ENCODE peak calls at places on chromosome 18, in seven cellular contexts. H, E, I, D, G, J and Y are unnamed samples.

GRCh38 chr18:62287753-62288668 is 37.1 kb upstream of the TNFRSF11A start:
- DNase-seq in H (no peak), E (no peak), I (no peak), D (no peak), G (no peak), J (no peak), Y (no peak)

GRCh38 chr18:4283746-4284291 is 171.3 kb downstream of the DLGAP1 start:
- DNase-seq in H (no peak), E (no peak), I (no peak), D (no peak), G (no peak), J (no peak), Y (no peak)

GRCh38 chr18:73577365-73577764 is 570.3 kb downstream of the FBXO15 start:
- DNase-seq in H (peak), E (peak), I (peak), D (no peak), G (no peak), J (no peak), Y (no peak)

GRCh38 chr18:79599503-79599931 is 80.1 kb upstream of the CTDP1 start:
- DNase-seq in H (peak), E (peak), I (peak), D (no peak), G (no peak), J (no peak), Y (no peak)

GRCh38 chr18:8982416-8983183 is 119.9 kb upstream of the NDUFV2 start:
- DNase-seq in H (peak), E (peak), I (peak), D (peak), G (peak), J (no peak), Y (no peak)

GRCh38 chr18:51070545-51070944 is 40.5 kb downstream of the SMAD4 start:
- DNase-seq in H (peak), E (peak), I (peak), D (no peak), G (no peak), J (no peak), Y (no peak)

GRCh38 chr18:12443631-12444030 is 35.9 kb downstream of the PRELID3A start:
- DNase-seq in H (no peak), E (no peak), I (peak), D (no peak), G (no peak), J (no peak), Y (no peak)

GRCh38 chr18:44835555-44836156 is 155.0 kb downstream of the SETBP1 start:
- DNase-seq in H (no peak), E (no peak), I (no peak), D (no peak), G (no peak), J (no peak), Y (no peak)

GRCh38 chr18:48347756-48348326 is 61.3 kb downstream of the ZBTB7C start:
- DNase-seq in H (no peak), E (no peak), I (no peak), D (no peak), G (no peak), J (peak), Y (no peak)

GRCh38 chr18:12393510-12393909 is 14.2 kb upstream of the PRELID3A start:
- DNase-seq in H (no peak), E (no peak), I (no peak), D (no peak), G (no peak), J (no peak), Y (no peak)

GRCh38 chr18:54822872-54823845 is 5.1 kb upstream of the RAB27B start:
- DNase-seq in H (peak), E (peak), I (peak), D (no peak), G (no peak), J (no peak), Y (no peak)

GRCh38 chr18:67217551-67218166 is 298.9 kb downstream of the DSEL start:
- DNase-seq in H (peak), E (peak), I (peak), D (peak), G (peak), J (peak), Y (no peak)

GRCh38 chr18:48037481-48038271 is 107.2 kb upstream of the SMAD2 start:
- DNase-seq in H (no peak), E (peak), I (no peak), D (no peak), G (peak), J (peak), Y (peak)

DNA sequence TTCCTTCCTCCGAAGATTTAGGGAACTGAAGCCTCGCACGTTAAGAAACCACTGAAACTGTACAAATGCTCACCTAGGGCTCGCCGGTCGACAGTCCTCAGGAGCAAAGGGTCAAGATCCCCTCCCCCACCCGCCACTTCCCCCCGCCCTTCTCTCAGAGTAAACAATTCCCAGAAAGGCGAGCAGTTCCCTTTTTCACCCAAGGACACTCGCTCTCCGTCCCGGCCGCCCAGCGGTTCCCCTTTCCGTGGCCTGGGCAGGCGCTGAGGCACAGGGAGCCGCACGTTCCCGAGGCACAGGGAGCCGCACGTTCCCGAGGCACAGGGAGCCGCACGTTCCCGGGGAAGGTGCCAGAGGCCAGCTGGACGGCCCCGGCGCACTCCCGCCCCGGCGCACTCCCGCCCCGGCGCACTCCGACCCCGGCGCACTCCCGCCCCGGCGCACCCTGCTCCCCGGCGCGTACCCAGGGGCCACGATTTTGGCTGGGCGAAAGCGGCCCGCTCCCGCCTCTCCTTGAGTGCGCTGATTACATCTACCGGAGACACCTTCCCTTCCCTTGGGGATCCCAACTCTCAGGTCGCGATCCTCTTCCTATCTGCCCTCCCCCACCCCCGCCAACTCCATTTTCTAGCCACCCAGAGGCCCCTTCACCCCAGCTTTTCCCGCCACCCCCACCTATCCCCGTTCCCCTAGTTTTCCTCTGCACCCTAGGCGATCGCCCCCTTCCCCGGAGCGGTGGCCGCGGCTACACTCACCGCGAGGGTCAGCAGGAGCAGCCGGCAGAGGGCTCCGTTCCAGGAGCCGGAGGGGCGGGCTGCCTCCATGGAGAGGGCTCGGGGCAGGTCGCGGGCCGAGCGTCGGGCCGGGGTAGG is 837 bp downstream of the DSC2 start:
- DNase-seq in H (no peak), E (peak), I (no peak), D (peak), G (no peak), J (peak), Y (no peak)
- TF ChIP-seq CTCF in H (no peak), E (no peak), I (no peak), D (no peak), G (no peak), J (no peak), Y (no peak)

GRCh38 chr18:36398419-36398818 is 100.9 kb downstream of the FHOD3 start:
- DNase-seq in H (no peak), E (peak), I (no peak), D (no peak), G (no peak), J (no peak), Y (no peak)

GRCh38 chr18:36394486-36394885 is 97.0 kb downstream of the FHOD3 start:
- DNase-seq in H (no peak), E (no peak), I (no peak), D (no peak), G (no peak), J (no peak), Y (no peak)

GRCh38 chr18:36399055-36399454 is 101.5 kb downstream of the FHOD3 start:
- DNase-seq in H (no peak), E (no peak), I (no peak), D (no peak), G (no peak), J (peak), Y (no peak)

GRCh38 chr18:36396190-36396589 is 98.7 kb downstream of the FHOD3 start:
- DNase-seq in H (no peak), E (no peak), I (no peak), D (no peak), G (no peak), J (no peak), Y (no peak)

DNA sequence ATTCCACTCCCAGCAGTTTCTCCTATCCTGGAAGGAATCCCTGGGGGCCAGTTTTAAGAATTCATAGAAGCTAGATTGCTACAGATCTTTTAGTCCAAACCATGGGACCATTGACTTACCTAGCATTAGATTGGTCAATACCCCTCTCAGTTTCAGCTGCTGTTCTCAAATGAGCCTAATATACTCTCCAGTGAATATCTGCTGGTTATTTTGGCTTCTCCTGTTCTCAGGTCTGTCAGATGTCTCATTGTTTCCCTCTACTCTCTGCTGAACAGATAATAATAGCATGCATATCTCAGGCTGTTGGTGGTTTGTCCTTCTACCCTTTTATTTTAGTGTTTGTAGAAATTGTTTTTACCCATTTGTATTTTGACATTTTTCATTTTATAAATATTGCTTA is 99.5 kb downstream of the FHOD3 start:
- DNase-seq in H (no peak), E (no peak), I (no peak), D (no peak), G (no peak), J (no peak), Y (no peak)
- TF ChIP-seq CTCF in H (no peak), E (no peak), I (no peak), D (no peak), G (no peak), J (no peak), Y (no peak)

GRCh38 chr18:76984193-76985155 is 148.1 kb downstream of the MBP start:
- DNase-seq in H (no peak), E (no peak), I (no peak), D (peak), G (no peak), J (no peak), Y (no peak)

GRCh38 chr18:76985156-76985950 is 147.2 kb downstream of the MBP start:
- DNase-seq in H (no peak), E (no peak), I (no peak), D (peak), G (no peak), J (no peak), Y (no peak)

GRCh38 chr18:76982038-76982437 is 150.5 kb downstream of the MBP start:
- DNase-seq in H (no peak), E (no peak), I (no peak), D (peak), G (no peak), J (no peak), Y (no peak)

GRCh38 chr18:76983184-76983583 is 149.4 kb downstream of the MBP start:
- DNase-seq in H (no peak), E (peak), I (peak), D (peak), G (peak), J (peak), Y (peak)

DNA sequence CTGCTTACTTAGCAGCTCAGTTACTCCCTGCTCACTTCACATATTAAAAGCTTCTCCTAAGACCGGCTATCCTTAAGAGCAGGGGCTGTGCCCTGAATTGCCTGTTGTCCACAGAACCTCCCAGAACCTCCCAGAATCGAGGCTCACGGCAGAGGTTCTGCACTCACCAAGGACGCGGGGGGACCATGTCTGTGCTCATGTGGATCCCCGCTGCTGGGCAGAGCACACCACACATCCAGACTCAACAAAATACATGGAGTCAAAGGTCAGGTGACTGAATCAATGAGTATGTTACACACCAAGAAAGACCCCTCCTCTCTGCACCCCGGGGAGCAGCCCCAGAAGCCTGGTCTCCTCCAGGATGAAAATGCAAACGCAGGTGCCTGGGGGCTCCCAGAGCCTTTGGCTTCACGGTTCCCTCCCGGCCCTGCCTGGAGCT is 149.0 kb downstream of the MBP start:
- DNase-seq in H (no peak), E (no peak), I (no peak), D (no peak), G (no peak), J (no peak), Y (no peak)
- TF ChIP-seq CTCF in H (no peak), E (no peak), I (no peak), D (no peak), G (no peak), J (no peak), Y (peak)

GRCh38 chr18:56314396-56314795 is 324.0 kb downstream of the TXNL1 start:
- DNase-seq in H (no peak), E (no peak), I (peak), D (no peak), G (peak), J (no peak), Y (no peak)
- TF ChIP-seq CTCF in H (no peak), E (no peak), I (no peak), D (no peak), G (no peak), J (no peak), Y (no peak)

GRCh38 chr18:33232318-33232626 is 208.2 kb downstream of the CCDC178 start:
- DNase-seq in H (no peak), E (no peak), I (no peak), D (no peak), G (no peak), J (no peak), Y (no peak)
- TF ChIP-seq CTCF in H (no peak), E (no peak), I (no peak), D (no peak), G (no peak), J (no peak), Y (no peak)

GRCh38 chr18:13826209-13826608 is 2.3 kb downstream of the MC5R start:
- DNase-seq in H (no peak), E (no peak), I (no peak), D (no peak), G (no peak), J (no peak), Y (no peak)
- TF ChIP-seq CTCF in H (no peak), E (no peak), I (no peak), D (no peak), G (no peak), J (no peak), Y (no peak)

GRCh38 chr18:46408334-46408987 is 248.6 kb downstream of the LOXHD1 start:
- DNase-seq in H (no peak), E (no peak), I (no peak), D (no peak), G (no peak), J (no peak), Y (no peak)
- TF ChIP-seq CTCF in H (no peak), E (no peak), I (no peak), D (no peak), G (no peak), J (no peak), Y (no peak)

GRCh38 chr18:286515-287310 is 18.9 kb upstream of the THOC1 start:
- DNase-seq in H (no peak), E (peak), I (peak), D (no peak), G (peak), J (no peak), Y (no peak)
- TF ChIP-seq CTCF in H (peak), E (peak), I (peak), D (peak), G (peak), J (peak), Y (no peak)